ENCODE peak calls at places on chromosomes 16 and 17, in ten cellular contexts. U is activated CD4-positive, alpha-beta T cell treated with anti-CD3 and anti-CD28 coated beads, Interleukin-2, amount 10 ng/mL, durations not matched to agents 7 days and 5 days; J is left ventricle myocardium inferior; R is stimulated activated CD8-positive, alpha-beta memory T cell treated with anti-CD3 and anti-CD28 coated beads, Interleukin-15, amount 100 ng/mL, for 48 hours; N is neural crest cell; M is mesothelial cell of epicardium; E is putamen; X is SJCRH30; B is IMR-90; C is HL-60. K is an unnamed sample.

GRCh38 chr17:44267165-44267455 is 825 bp downstream of the SLC4A1 start:
- DNase-seq in X (no peak), C (no peak), M (no peak), U (no peak), J (no peak), E (no peak), B (no peak), R (no peak), N (no peak), K (no peak)

GRCh38 chr17:15957608-15958307 is 12.8 kb downstream of the ADORA2B start:
- DNase-seq in U (no peak), E (no peak), M (no peak), C (no peak), X (no peak), J (no peak), R (no peak), N (no peak), B (no peak), K (no peak)

GRCh38 chr16:30054959-30055553 is 10.5 kb upstream of the ALDOA start:
- DNase-seq in J (no peak), U (peak; percentile 58), B (no peak), C (peak; percentile 61), X (no peak), N (no peak), M (no peak), R (peak; percentile 45), E (no peak), K (no peak)

GRCh38 chr17:65809366-65809765 is 247.9 kb upstream of the AXIN2 start:
- DNase-seq in E (peak; percentile 31), N (no peak), M (no peak), J (no peak), R (no peak), C (no peak), X (no peak), U (no peak), B (no peak), K (no peak)

GRCh38 chr16:58045096-58045495 is 19.5 kb downstream of the MMP15 start:
- DNase-seq in B (no peak), R (no peak), E (no peak), X (no peak), M (no peak), N (no peak), C (no peak), U (no peak), J (no peak), K (no peak)

GRCh38 chr17:2025622-2026309 is 632 bp upstream of the RTN4RL1 start:
- DNase-seq in R (no peak), B (peak; percentile 57), X (peak; percentile 69), J (peak; percentile 78), M (no peak), N (peak; percentile 67), C (peak; percentile 25), E (no peak), U (no peak), K (no peak)

GRCh38 chr17:49742256-49742655 is 21.7 kb downstream of the FAM117A start:
- DNase-seq in U (no peak), C (no peak), N (no peak), X (no peak), B (peak; percentile 34), J (no peak), M (no peak), E (no peak), R (no peak), K (no peak)

GRCh38 chr17:19619705-19620325 is 28.7 kb upstream of the ALDH3A2 start:
- DNase-seq in B (no peak), J (no peak), U (no peak), E (no peak), C (no peak), N (no peak), X (no peak), R (no peak), M (no peak), K (no peak)

GRCh38 chr17:48055531-48056245 is 7.5 kb downstream of the NFE2L1 start:
- DNase-seq in N (no peak), J (no peak), B (peak; percentile 92), R (peak; percentile 35), X (peak; percentile 36), M (no peak), U (no peak), E (no peak), C (no peak), K (no peak)

GRCh38 chr16:54062361-54063346 is 223.9 kb downstream of the IRX3 start:
- DNase-seq in C (no peak), M (no peak), X (no peak), N (no peak), U (no peak), B (no peak), J (no peak), R (no peak), E (no peak), K (no peak)

GRCh38 chr17:49548506-49549310 is 27.0 kb upstream of the NXPH3 start:
- DNase-seq in U (no peak), X (peak; percentile 78), M (no peak), J (peak; percentile 62), R (no peak), C (no peak), E (no peak), B (peak; percentile 30), N (no peak), K (peak; percentile 76)

GRCh38 chr17:70084476-70084875 is 9.5 kb downstream of the KCNJ16 start:
- DNase-seq in J (no peak), X (peak; percentile 10), U (no peak), M (no peak), C (no peak), B (peak; percentile 29), E (no peak), R (no peak), N (no peak), K (no peak)

GRCh38 chr16:57349212-57350031 is 9.2 kb upstream of the CCL22 start:
- DNase-seq in M (no peak), U (no peak), R (no peak), B (no peak), J (no peak), X (no peak), N (no peak), E (no peak), C (peak; percentile 78), K (peak; percentile 24)

GRCh38 chr17:60352569-60352968 is 39.4 kb downstream of the USP32 start:
- DNase-seq in B (no peak), R (no peak), E (no peak), J (no peak), C (no peak), X (no peak), U (no peak), N (no peak), M (no peak), K (no peak)

GRCh38 chr17:299546-299945 is 53.1 kb downstream of the RPH3AL start:
- DNase-seq in X (no peak), B (no peak), C (no peak), N (no peak), E (no peak), U (no peak), J (no peak), R (no peak), M (no peak), K (peak; percentile 33)

GRCh38 chr17:82399601-82400101 is 18.5 kb upstream of the HEXD start:
- DNase-seq in B (no peak), N (no peak), R (no peak), M (no peak), U (no peak), X (peak; percentile 99), C (peak; percentile 53), J (no peak), E (no peak), K (no peak)

GRCh38 chr17:35254107-35254802 is 11.4 kb downstream of the SLFN5 start:
- DNase-seq in U (no peak), X (peak; percentile 92), J (no peak), R (no peak), M (no peak), B (peak; percentile 97), C (peak; percentile 53), N (no peak), E (peak; percentile 12), K (no peak)

GRCh38 chr17:78933025-78933958 is 8.1 kb upstream of the TIMP2 start:
- DNase-seq in E (no peak), U (peak; percentile 47), N (no peak), C (peak; percentile 32), X (peak; percentile 91), B (peak; percentile 99), R (peak; percentile 29), M (no peak), J (peak; percentile 43), K (no peak)

GRCh38 chr16:14309906-14310305 is 238.8 kb downstream of the MRTFB start:
- DNase-seq in M (no peak), X (peak; percentile 59), R (no peak), N (no peak), U (no peak), J (no peak), C (no peak), E (no peak), B (peak; percentile 79), K (no peak)

GRCh38 chr16:72850863-72851262 is 197.1 kb downstream of the ZFHX3 start:
- DNase-seq in R (no peak), C (no peak), J (no peak), X (no peak), E (no peak), N (no peak), U (no peak), M (no peak), B (peak; percentile 80), K (peak; percentile 75)

K was measured in cardiac septum.